ENCODE peak calls at places on chromosomes 16 and 17, in six cellular contexts. M, T, B, J, Z and V are unnamed samples.

GRCh38 chr16:2096853-2097620 is 38.7 kb downstream of the PKD1 start:
- DNase-seq in T (no peak), J (no peak), Z (no peak), B (no peak), M (no peak), V (no peak)

GRCh38 chr17:33039874-33040273 is 48.2 kb downstream of the SPACA3 start:
- DNase-seq in J (no peak), T (peak), Z (no peak), M (peak), B (no peak), V (no peak)

GRCh38 chr17:69695646-69696045 is 281.1 kb downstream of the MAP2K6 start:
- DNase-seq in M (no peak), Z (no peak), T (no peak), B (no peak), J (no peak), V (no peak)

GRCh38 chr17:82583720-82584234 is 64.2 kb downstream of the FOXK2 start:
- DNase-seq in T (no peak), B (no peak), J (no peak), M (no peak), Z (no peak), V (no peak)

GRCh38 chr17:9074106-9074505 is 52.8 kb downstream of the NTN1 start:
- DNase-seq in T (no peak), Z (no peak), J (no peak), B (no peak), M (no peak), V (no peak)

GRCh38 chr17:22270381-22270780 is 578.1 kb downstream of the KCNJ18 start:
- DNase-seq in T (no peak), J (no peak), Z (no peak), B (no peak), M (no peak), V (no peak)

GRCh38 chr16:89402962-89403361 is 87.4 kb downstream of the ANKRD11 start:
- DNase-seq in B (no peak), M (no peak), Z (no peak), T (no peak), J (no peak), V (no peak)

GRCh38 chr17:71412803-71413202 is 708.0 kb upstream of the SOX9 start:
- DNase-seq in M (peak), Z (no peak), B (no peak), J (no peak), T (peak), V (no peak)

GRCh38 chr16:82888616-82889015 is 261.8 kb downstream of the CDH13 start:
- DNase-seq in M (peak), Z (no peak), B (no peak), T (no peak), J (no peak), V (no peak)

GRCh38 chr16:87845213-87845612 is 24.1 kb downstream of the SLC7A5 start:
- DNase-seq in Z (no peak), M (no peak), T (peak), B (no peak), J (no peak), V (no peak)

GRCh38 chr17:79183221-79184158 is 108.9 kb downstream of the ENGASE start:
- DNase-seq in T (peak), M (no peak), J (no peak), Z (no peak), B (no peak), V (peak)

GRCh38 chr17:76905036-76905435 is 36.8 kb downstream of the MGAT5B start:
- DNase-seq in J (no peak), T (no peak), M (no peak), Z (no peak), B (no peak), V (no peak)

GRCh38 chr16:86306811-86307517 is 203.4 kb upstream of the FOXF1 start:
- DNase-seq in T (no peak), J (no peak), B (no peak), Z (no peak), M (peak), V (no peak)

GRCh38 chr17:3657588-3657869 is 10.8 kb downstream of the TAX1BP3 start:
- DNase-seq in Z (no peak), J (no peak), M (no peak), T (no peak), B (no peak), V (no peak)

GRCh38 chr17:3658784-3659449 is 9.5 kb downstream of the TAX1BP3 start:
- DNase-seq in T (no peak), Z (no peak), M (no peak), J (no peak), B (no peak), V (no peak)

GRCh38 chr17:3659541-3660111 is 8.8 kb downstream of the TAX1BP3 start:
- DNase-seq in M (peak), J (no peak), T (peak), Z (no peak), B (no peak), V (no peak)

GRCh38 chr17:3657874-3658783 is 10.2 kb downstream of the TAX1BP3 start:
- DNase-seq in T (no peak), Z (no peak), B (no peak), J (no peak), M (no peak), V (no peak)

GRCh38 chr17:3660311-3660891 is 8.0 kb downstream of the TAX1BP3 start:
- DNase-seq in J (no peak), T (no peak), M (no peak), Z (no peak), B (no peak), V (no peak)
- TF ChIP-seq BHLHE40 in J (no peak), T (no peak), M (no peak), Z (no peak), B (no peak), V (no peak)

GRCh38 chr17:47311420-47311819 is 12.3 kb upstream of the EFCAB13 start:
- DNase-seq in B (no peak), Z (no peak), J (no peak), T (no peak), M (no peak), V (no peak)

GRCh38 chr17:47318197-47318918 is 5.4 kb upstream of the EFCAB13 start:
- DNase-seq in M (no peak), T (no peak), Z (no peak), J (peak), B (no peak), V (no peak)

GRCh38 chr17:47317119-47317518 is 6.6 kb upstream of the EFCAB13 start:
- DNase-seq in J (no peak), T (no peak), M (peak), B (no peak), Z (no peak), V (no peak)

GRCh38 chr17:47316316-47316715 is 7.4 kb upstream of the EFCAB13 start:
- DNase-seq in M (peak), Z (no peak), T (no peak), J (peak), B (no peak), V (no peak)

GRCh38 chr17:47315451-47316266 is 8.1 kb upstream of the EFCAB13 start:
- DNase-seq in B (peak), J (peak), Z (peak), T (peak), M (peak), V (peak)
- TF ChIP-seq BHLHE40 in B (no peak), J (no peak), Z (no peak), T (no peak), M (no peak), V (no peak)

DNA sequence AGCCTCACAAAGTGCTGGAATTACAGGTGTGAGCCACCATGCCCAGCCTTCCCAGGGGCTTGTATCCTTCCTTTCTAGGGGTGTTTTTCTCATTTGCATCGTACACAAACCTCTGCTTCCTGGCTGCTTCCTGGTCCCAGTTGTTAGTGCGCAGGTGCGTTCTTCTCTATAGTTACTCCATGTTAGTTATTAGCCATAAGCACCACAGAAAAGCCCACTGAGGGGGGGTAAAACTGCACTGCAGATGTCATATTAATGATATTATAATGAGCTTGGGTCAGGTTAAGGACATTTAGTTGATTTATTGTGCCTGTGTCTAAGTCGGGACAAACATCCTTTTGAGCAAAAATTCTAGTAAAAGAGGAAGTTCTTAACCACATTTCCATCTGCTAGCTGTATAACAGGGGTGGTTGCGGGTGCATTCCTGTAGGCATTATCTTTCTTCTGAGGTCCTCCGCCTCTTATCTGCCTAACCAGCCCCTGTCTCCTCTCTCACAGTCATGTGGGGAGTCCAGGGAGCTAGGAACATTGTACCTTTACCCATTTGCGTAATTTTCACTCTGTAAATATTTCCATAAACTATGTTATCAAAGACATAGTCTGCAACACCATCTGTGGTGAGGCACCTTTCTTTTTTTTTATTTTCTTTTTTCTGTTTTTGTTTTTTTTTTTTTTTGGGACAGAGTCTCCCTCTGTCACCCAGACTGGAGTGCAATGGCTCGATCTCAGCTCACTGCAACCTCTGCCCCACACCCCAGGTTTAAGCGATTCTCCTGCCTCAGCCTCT is 23.6 kb upstream of the ATF7IP2 start:
- DNase-seq in B (peak), Z (peak), J (peak), T (no peak), M (no peak), V (no peak)
- TF ChIP-seq BHLHE40 in B (no peak), Z (peak), J (no peak), T (no peak), M (no peak), V (no peak)

DNA sequence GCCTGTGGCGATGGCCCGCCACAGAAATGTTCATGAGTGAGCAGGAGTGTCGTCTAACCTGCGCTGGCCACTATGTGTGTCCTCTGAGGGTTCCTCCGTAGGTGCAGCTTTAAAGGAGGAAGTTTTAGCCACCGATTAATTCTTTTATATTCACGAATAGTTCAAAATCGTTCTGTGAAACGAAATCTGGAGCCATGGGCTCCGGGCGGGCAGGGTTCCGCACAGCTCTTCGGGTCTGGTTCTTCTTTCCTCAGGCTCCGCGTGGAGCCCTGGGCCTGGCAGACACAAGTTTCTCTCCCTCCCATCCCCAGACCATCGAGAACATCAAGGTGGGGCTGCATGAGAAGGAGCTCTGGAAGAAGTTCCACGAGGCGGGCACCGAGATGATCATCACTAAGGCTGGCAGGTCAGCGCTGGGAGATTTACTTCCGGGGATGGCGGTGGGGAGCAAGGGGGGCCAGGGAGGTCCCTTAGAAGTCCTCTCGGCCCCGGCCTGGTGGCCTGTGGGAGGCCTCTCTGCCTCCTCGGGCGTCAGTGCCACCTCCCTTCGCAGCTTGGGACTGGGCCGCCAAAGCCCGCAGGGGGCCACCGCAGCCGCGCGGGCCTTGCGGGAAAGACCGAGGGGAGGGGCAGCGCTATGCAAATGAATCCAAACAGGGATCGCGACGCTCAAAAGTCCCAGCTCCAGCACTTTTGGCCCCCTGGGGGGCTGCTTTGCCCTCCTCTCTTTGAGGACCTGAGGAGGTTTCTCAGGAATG is 5.2 kb downstream of the TBX4 start:
- DNase-seq in M (no peak), B (no peak), J (no peak), T (no peak), Z (no peak), V (no peak)
- TF ChIP-seq BHLHE40 in M (no peak), B (no peak), J (no peak), T (no peak), Z (no peak), V (no peak)